ENCODE peak calls at places on chromosomes 4 and X, in nine cellular contexts. G is tibial artery; M is NCI-H1417; C is NCI-H774; E is retina; D is adipocyte; H is stimulated activated naive B cell treated with anti-CD40 and anti-IgM and Interleukin-4, amounts not matched to agents 10 μg/mL and 1 μg/mL and 100 μg/mL, for 72 hours; N is iris pigment epithelial cell; U is foreskin melanocyte. V is an unnamed sample.

GRCh38 chrX:33307954-33308353 is 96.6 kb upstream of the DMD start:
- DNase-seq in D (no peak), H (no peak), G (no peak), C (no peak), N (peak; percentile 42), E (no peak), M (no peak), U (peak; percentile 50), V (no peak)

GRCh38 chr4:74308215-74308614 is at the start of gene EPGN:
- DNase-seq in N (peak; percentile 71), G (no peak), D (no peak), H (no peak), E (no peak), C (no peak), U (no peak), M (no peak), V (no peak)

GRCh38 chrX:23478561-23478960 is 143.9 kb downstream of the PTCHD1 start:
- DNase-seq in E (no peak), H (no peak), C (no peak), D (no peak), M (no peak), G (no peak), U (no peak), N (no peak), V (no peak)

GRCh38 chr4:83219344-83219990 is 65.1 kb downstream of the COQ2 start:
- DNase-seq in G (no peak), D (peak; percentile 33), C (peak; percentile 14), M (peak; percentile 90), E (peak; percentile 71), N (no peak), U (peak; percentile 17), H (no peak), V (no peak)

GRCh38 chrX:56805399-56805798 is 76.4 kb downstream of the NBDY start:
- DNase-seq in U (no peak), G (no peak), M (no peak), H (no peak), N (no peak), D (no peak), C (no peak), E (no peak), V (no peak)

GRCh38 chrX:130975947-130976346 is 72.9 kb upstream of the ENOX2 start:
- DNase-seq in E (peak; percentile 18), H (no peak), N (peak; percentile 50), D (peak; percentile 60), G (no peak), C (peak; percentile 62), M (peak; percentile 80), U (peak; percentile 56), V (peak; percentile 72)

GRCh38 chr4:30718021-30718888 is 1.9 kb upstream of the PCDH7 start:
- DNase-seq in H (no peak), C (no peak), M (peak; percentile 70), N (peak; percentile 64), E (no peak), U (no peak), D (peak; percentile 82), G (peak; percentile 77), V (peak; percentile 33)

GRCh38 chrX:15914486-15914885 is 59.9 kb upstream of the AP1S2 start:
- DNase-seq in E (no peak), H (no peak), G (no peak), M (no peak), U (no peak), D (no peak), C (no peak), N (no peak), V (no peak)

GRCh38 chrX:9503261-9503660 is 38.4 kb downstream of the TBL1X start:
- DNase-seq in N (no peak), C (no peak), U (no peak), H (no peak), G (no peak), M (no peak), E (no peak), D (no peak), V (no peak)

GRCh38 chrX:23803931-23804381 is 21.0 kb downstream of the SAT1 start:
- DNase-seq in U (no peak), M (no peak), G (peak; percentile 68), E (no peak), C (no peak), D (peak; percentile 55), N (peak; percentile 80), H (no peak), V (no peak)

GRCh38 chr4:183571350-183572076 is 66.7 kb downstream of the ING2 start:
- DNase-seq in C (peak; percentile 39), N (peak; percentile 78), G (no peak), U (no peak), E (peak; percentile 49), D (peak; percentile 62), M (peak; percentile 89), H (no peak), V (no peak)

GRCh38 chrX:37000140-37000539 is 8.0 kb upstream of the FAM47C start:
- DNase-seq in D (no peak), C (no peak), U (no peak), H (no peak), E (no peak), G (no peak), N (no peak), M (no peak), V (no peak)

GRCh38 chr4:150462743-150463142 is 119.2 kb upstream of the MAB21L2 start:
- DNase-seq in N (peak; percentile 39), U (no peak), H (no peak), D (peak; percentile 55), C (no peak), E (no peak), G (no peak), M (no peak), V (no peak)

GRCh38 chr4:182960228-182960627 is 43.0 kb upstream of the DCTD start:
- DNase-seq in N (no peak), E (no peak), H (no peak), D (no peak), G (no peak), U (no peak), M (no peak), C (no peak), V (no peak)

GRCh38 chr4:169902658-169903345 is 123.4 kb downstream of the MFAP3L start:
- DNase-seq in U (no peak), C (no peak), D (no peak), M (peak; percentile 24), N (no peak), E (no peak), G (no peak), H (no peak), V (no peak)

GRCh38 chrX:135644624-135645023 is 68.8 kb upstream of the CT45A1 start:
- DNase-seq in M (no peak), G (no peak), C (no peak), D (no peak), N (no peak), U (no peak), E (no peak), H (no peak), V (no peak)

GRCh38 chrX:154313147-154313546 is 17.6 kb downstream of the TKTL1 start:
- DNase-seq in G (no peak), M (no peak), E (no peak), U (peak; percentile 28), C (no peak), H (peak; percentile 13), N (no peak), D (no peak), V (no peak)

GRCh38 chrX:66074920-66075879 is 35.3 kb upstream of the VSIG4 start:
- DNase-seq in M (no peak), C (no peak), G (peak; percentile 65), D (no peak), N (no peak), U (no peak), H (peak; percentile 5), E (no peak), V (no peak)

GRCh38 chrX:145630081-145630480 is 187.5 kb upstream of the SLITRK2 start:
- DNase-seq in N (no peak), E (no peak), H (no peak), U (no peak), G (no peak), C (no peak), D (no peak), M (no peak), V (no peak)